ENCODE peak calls at places on chromosomes 13 and 19, in eight cellular contexts. T is naive thymus-derived CD4-positive, alpha-beta T cell; U is tibial artery; C is pancreas; S is NT2/D1; B is heart right ventricle; A is adrenal gland; M is GM23248. O is an unnamed sample. For H3K36me3, the result is how much of the 10 kb centered on the place peaks cover.

GRCh38 chr19:4456843-4457653 is 546 bp downstream of the UBXN6 start:
- DNase-seq in T (peak), U (no peak), C (no peak), S (peak), B (peak), A (peak), M (peak), O (no peak)

GRCh38 chr13:37747071-37747612 is 122.4 kb downstream of the TRPC4 start:
- DNase-seq in T (no peak), U (no peak), C (no peak), S (no peak), B (no peak), A (no peak), M (peak), O (peak)

GRCh38 chr13:40485611-40486517 is 180.6 kb downstream of the FOXO1 start:
- DNase-seq in T (peak), U (no peak), C (no peak), S (no peak), B (no peak), A (no peak), M (no peak), O (no peak)

GRCh38 chr13:28320884-28321574 is 173.9 kb downstream of the FLT1 start:
- DNase-seq in T (no peak), U (no peak), C (no peak), S (no peak), B (no peak), A (no peak), M (no peak), O (no peak)

GRCh38 chr19:4722671-4723464 is 774 bp downstream of the DPP9 start:
- DNase-seq in T (no peak), U (peak), C (peak), S (no peak), B (peak), A (peak), M (peak), O (peak)

GRCh38 chr19:49690656-49691242 is at the start of gene CPT1C:
- DNase-seq in T (peak), U (peak), C (peak), S (no peak), B (peak), A (peak), M (peak), O (no peak)

GRCh38 chr13:90750957-90751356 is 596.5 kb upstream of the MIR17HG start:
- DNase-seq in T (no peak), U (no peak), C (no peak), S (no peak), B (no peak), A (peak), M (no peak), O (no peak)

GRCh38 chr13:31046711-31047279 is 114.3 kb downstream of the TEX26 start:
- DNase-seq in T (peak), U (no peak), C (no peak), S (no peak), B (peak), A (no peak), M (peak), O (no peak)

GRCh38 chr19:20351244-20351643 is 184.2 kb downstream of the ZNF486 start:
- DNase-seq in T (no peak), U (no peak), C (no peak), S (no peak), B (no peak), A (no peak), M (no peak), O (no peak)

GRCh38 chr13:50104493-50104892 is 89.2 kb downstream of the KCNRG start:
- DNase-seq in T (no peak), U (no peak), C (no peak), S (no peak), B (no peak), A (no peak), M (peak), O (no peak)

GRCh38 chr13:52809310-52809769 is 39.1 kb downstream of the PCDH8 start:
- DNase-seq in T (peak), U (no peak), C (peak), S (peak), B (peak), A (peak), M (peak), O (peak)

GRCh38 chr13:20713751-20714150 is 10.3 kb downstream of the IL17D start:
- DNase-seq in T (no peak), U (peak), C (no peak), S (no peak), B (no peak), A (peak), M (peak), O (peak)

GRCh38 chr13:63396746-63397145 is 1981.1 kb upstream of the PCDH20 start:
- DNase-seq in T (no peak), U (no peak), C (no peak), S (no peak), B (no peak), A (no peak), M (no peak), O (no peak)

GRCh38 chr19:14650161-14650560 is 24.5 kb downstream of the ADGRE3 start:
- DNase-seq in T (no peak), U (no peak), C (no peak), S (no peak), B (no peak), A (no peak), M (no peak), O (no peak)

GRCh38 chr13:26760835-26761582 is 423 bp upstream of the GPR12 start:
- DNase-seq in T (no peak), U (no peak), C (no peak), S (no peak), B (no peak), A (no peak), M (no peak), O (no peak)

GRCh38 chr19:30540671-30541210 is 168.6 kb downstream of the ZNF536 start:
- DNase-seq in T (no peak), U (peak), C (no peak), S (no peak), B (no peak), A (no peak), M (no peak), O (no peak)

GRCh38 chr13:36480726-36481485 is 48.6 kb downstream of the CCNA1 start:
- DNase-seq in T (no peak), U (no peak), C (no peak), S (no peak), B (no peak), A (no peak), M (no peak), O (no peak)

GRCh38 chr13:33870046-33870668 is 52.2 kb downstream of the RFC3 start:
- DNase-seq in T (no peak), U (no peak), C (peak), S (no peak), B (no peak), A (no peak), M (no peak), O (no peak)

GRCh38 chr19:13441810-13442512 is 64.3 kb downstream of the CACNA1A start:
- DNase-seq in T (peak), U (no peak), C (peak), S (peak), B (peak), A (peak), M (peak), O (peak)

GRCh38 chr13:67303661-67304333 is 73.7 kb upstream of the PCDH9 start:
- DNase-seq in T (no peak), U (no peak), C (no peak), S (no peak), B (no peak), A (no peak), M (no peak), O (no peak)

GRCh38 chr13:31310781-31311180 is 111.0 kb downstream of the B3GLCT start:
- DNase-seq in T (no peak), U (no peak), C (no peak), S (no peak), B (peak), A (no peak), M (no peak), O (peak)

GRCh38 chr13:110536006-110536693 is 25.4 kb downstream of the RAB20 start:
- DNase-seq in T (no peak), U (peak), C (no peak), S (no peak), B (peak), A (peak), M (no peak), O (no peak)

GRCh38 chr13:108020027-108020426 is 195.3 kb downstream of the LIG4 start:
- DNase-seq in T (no peak), U (no peak), C (no peak), S (no peak), B (no peak), A (no peak), M (no peak), O (no peak)

GRCh38 chr13:26589754-26590153 is 32.3 kb downstream of the WASF3 start:
- DNase-seq in T (no peak), U (no peak), C (no peak), S (no peak), B (peak), A (no peak), M (peak), O (no peak)

DNA sequence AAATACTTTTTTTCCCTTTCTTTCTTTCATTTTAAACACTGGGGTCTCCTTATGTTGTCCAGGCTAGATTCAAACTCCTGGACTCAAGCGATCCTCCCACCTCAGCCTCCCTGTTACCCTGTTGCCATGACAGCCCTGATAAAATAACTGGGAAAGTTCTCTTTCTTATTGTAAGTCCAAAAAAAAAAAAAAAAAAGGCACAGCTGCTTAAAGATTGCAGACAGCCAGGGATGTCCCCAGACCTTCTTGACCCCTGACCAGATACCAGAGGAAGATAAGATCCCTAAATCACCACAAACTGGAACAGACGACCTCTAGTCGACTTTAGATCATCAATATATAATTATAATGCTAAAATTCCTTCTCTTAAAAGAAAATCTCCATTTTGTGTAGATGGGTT is 1.1 kb upstream of the MVB12A start:
- DNase-seq in T (no peak), U (no peak), C (no peak), S (no peak), B (no peak), A (no peak), M (no peak), O (no peak)
- H3K4me3 ChIP-seq in T (no peak), U (no peak), C (no peak), S (no peak), B (no peak), A (no peak), M (peak), O (peak)

DNA sequence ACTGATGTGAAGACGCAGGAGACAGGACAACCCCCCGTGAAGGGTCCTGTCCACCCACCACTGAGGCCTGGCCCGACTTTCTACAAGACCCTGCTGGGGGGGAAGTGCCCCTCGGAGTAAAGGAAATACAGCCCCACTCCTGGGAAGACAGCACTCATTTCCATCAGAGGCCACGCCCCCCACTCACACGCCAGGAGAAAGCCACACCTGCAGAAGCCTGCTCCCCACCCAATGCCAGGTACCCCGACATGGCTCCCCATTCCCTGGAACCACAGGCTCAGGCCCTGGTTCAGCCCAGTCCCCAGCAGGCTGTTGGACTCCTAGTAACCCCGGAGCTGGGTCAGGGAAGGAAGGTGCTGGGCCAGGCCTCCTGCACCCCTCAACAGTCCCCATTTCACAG is 10.9 kb upstream of the ATP8B3 start:
- DNase-seq in T (no peak), U (no peak), C (no peak), S (no peak), B (no peak), A (no peak), M (no peak), O (no peak)
- H3K36me3 ChIP-seq in T (half or more), U (half or more), C (under half), S (half or more), B (under half), A (under half), M (under half), O (under half)

GRCh38 chr13:74131206-74131605 is 3.0 kb downstream of the KLF12 start:
- DNase-seq in T (no peak), U (no peak), C (no peak), S (no peak), B (peak), A (no peak), M (no peak), O (no peak)
- H3K4me3 ChIP-seq in T (peak), U (no peak), C (no peak), S (no peak), B (peak), A (no peak), M (peak), O (no peak)

GRCh38 chr19:36225219-36225892 is 10.4 kb downstream of the ZNF146 start:
- DNase-seq in T (no peak), U (no peak), C (no peak), S (no peak), B (no peak), A (no peak), M (peak), O (no peak)

GRCh38 chr19:36221474-36221873 is 6.6 kb downstream of the ZNF146 start:
- DNase-seq in T (no peak), U (no peak), C (no peak), S (no peak), B (no peak), A (no peak), M (no peak), O (no peak)

DNA sequence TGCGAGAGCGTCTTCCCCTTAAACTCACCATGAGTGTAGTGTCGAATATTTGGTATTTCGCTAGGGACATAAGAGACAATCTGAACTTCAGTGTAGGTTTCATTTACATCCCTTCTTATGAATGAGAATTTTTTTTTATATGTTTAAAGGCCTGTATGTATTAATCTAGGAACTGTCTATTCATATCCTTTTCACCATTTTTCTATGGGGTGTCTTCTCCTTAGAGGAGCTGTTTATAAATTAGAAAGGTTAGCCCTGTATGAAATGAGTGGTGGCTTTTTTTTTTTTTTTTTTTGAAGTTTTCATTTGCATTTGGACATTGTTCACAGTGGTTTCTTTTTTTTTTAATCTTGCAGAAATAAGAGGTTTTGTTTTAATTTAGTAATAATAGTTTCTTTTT is 7.6 kb downstream of the ZNF146 start:
- DNase-seq in T (no peak), U (no peak), C (no peak), S (no peak), B (no peak), A (no peak), M (no peak), O (no peak)
- H3K36me3 ChIP-seq in T (half or more), U (under half), C (under half), S (half or more), B (under half), A (under half), M (under half), O (half or more)

GRCh38 chr19:17687857-17688784 is at the start of gene UNC13A:
- DNase-seq in T (peak), U (no peak), C (peak), S (no peak), B (peak), A (peak), M (peak), O (peak)

GRCh38 chr19:17688853-17689595 is 870 bp upstream of the UNC13A start:
- DNase-seq in T (no peak), U (no peak), C (no peak), S (no peak), B (no peak), A (no peak), M (no peak), O (no peak)

GRCh38 chr19:17686027-17686511 is 2.1 kb downstream of the UNC13A start:
- DNase-seq in T (no peak), U (no peak), C (no peak), S (no peak), B (peak), A (no peak), M (peak), O (peak)

GRCh38 chr19:17686592-17687042 is 1.5 kb downstream of the UNC13A start:
- DNase-seq in T (no peak), U (no peak), C (no peak), S (no peak), B (peak), A (no peak), M (peak), O (peak)

GRCh38 chr19:17687141-17687856 is 855 bp downstream of the UNC13A start:
- DNase-seq in T (no peak), U (no peak), C (no peak), S (no peak), B (no peak), A (no peak), M (no peak), O (no peak)
- H3K4me3 ChIP-seq in T (no peak), U (peak), C (no peak), S (peak), B (no peak), A (no peak), M (no peak), O (no peak)

GRCh38 chr13:29435125-29435911 is 160.2 kb downstream of the SLC7A1 start:
- DNase-seq in T (no peak), U (no peak), C (no peak), S (no peak), B (peak), A (peak), M (peak), O (peak)
- H3K36me3 ChIP-seq in T (under half), U (under half), C (under half), S (under half), B (under half), A (under half), M (under half), O (under half)